ENCODE peak calls at places on chromosomes 3 and 15, in six cellular contexts. W, V, T, R, L and G are unnamed samples.

GRCh38 chr3:132981746-132982145 is 56.4 kb upstream of the TMEM108 start:
- DNase-seq in L (no peak), R (no peak), W (no peak), V (no peak), T (no peak), G (no peak)

GRCh38 chr3:194928183-194928736 is 242.6 kb downstream of the FAM43A start:
- DNase-seq in W (no peak), L (no peak), T (no peak), V (no peak), R (no peak), G (no peak)

GRCh38 chr3:4864503-4864902 is 114.7 kb upstream of the BHLHE40 start:
- DNase-seq in W (no peak), L (no peak), T (no peak), R (no peak), V (no peak), G (no peak)

GRCh38 chr3:49476563-49476962 is 6.5 kb downstream of the DAG1 start:
- DNase-seq in R (no peak), L (no peak), W (no peak), V (no peak), T (no peak), G (no peak)

GRCh38 chr15:80871801-80872327 is 92.7 kb downstream of the CEMIP start:
- DNase-seq in V (no peak), L (no peak), R (no peak), W (no peak), T (no peak), G (no peak)

GRCh38 chr3:169812844-169813677 is at the start of the genes LRRC34 and LRRIQ4:
- DNase-seq in W (peak; percentile 69), L (no peak), V (peak; percentile 49), R (peak; percentile 87), T (peak; percentile 54), G (peak; percentile 81)

GRCh38 chr3:190586631-190587000 is 72.7 kb downstream of the IL1RAP start:
- DNase-seq in L (peak; percentile 52), W (no peak), V (no peak), T (no peak), R (no peak), G (no peak)

GRCh38 chr3:128579927-128580326 is 70.7 kb downstream of the RPN1 start:
- DNase-seq in R (no peak), V (no peak), W (no peak), L (no peak), T (no peak), G (no peak)

GRCh38 chr15:80929225-80929624 is 60.4 kb downstream of the MESD start:
- DNase-seq in W (no peak), L (no peak), V (no peak), R (no peak), T (no peak), G (no peak)

GRCh38 chr3:30476373-30477082 is 129.9 kb upstream of the TGFBR2 start:
- DNase-seq in T (no peak), W (no peak), V (no peak), R (no peak), L (peak; percentile 28), G (no peak)

GRCh38 chr15:38853608-38854007 is 289.0 kb upstream of the RASGRP1 start:
- DNase-seq in V (no peak), R (no peak), T (no peak), L (peak; percentile 24), W (no peak), G (no peak)

GRCh38 chr3:144127700-144128099 is 156.1 kb downstream of the DIPK2A start:
- DNase-seq in R (no peak), L (no peak), W (no peak), V (no peak), T (no peak), G (no peak)

GRCh38 chr3:151037746-151038145 is 47.7 kb upstream of the MED12L start:
- DNase-seq in R (peak; percentile 62), L (peak; percentile 4), V (peak; percentile 72), T (peak; percentile 9), W (no peak), G (no peak)

GRCh38 chr3:48194446-48195071 is 6.3 kb upstream of the CDC25A start:
- DNase-seq in R (no peak), W (peak; percentile 74), T (peak; percentile 27), L (peak; percentile 48), V (peak; percentile 59), G (no peak)

GRCh38 chr3:49616491-49616941 is 57.6 kb upstream of the APEH start:
- DNase-seq in R (no peak), L (no peak), V (no peak), W (no peak), T (no peak), G (peak; percentile 63)

GRCh38 chr3:194749631-194750271 is 64.1 kb downstream of the FAM43A start:
- DNase-seq in W (no peak), T (no peak), L (no peak), V (no peak), R (no peak), G (no peak)

GRCh38 chr15:69758810-69759410 is 306.3 kb downstream of the RPLP1 start:
- DNase-seq in V (no peak), T (peak; percentile 16), R (no peak), W (peak; percentile 64), L (no peak), G (no peak)

GRCh38 chr3:3579658-3580057 is 219.6 kb upstream of the LRRN1 start:
- DNase-seq in L (no peak), R (no peak), V (no peak), T (no peak), W (no peak), G (no peak)

GRCh38 chr15:31499236-31499952 is 172.8 kb downstream of the KLF13 start:
- DNase-seq in T (no peak), R (no peak), W (no peak), L (no peak), V (no peak), G (no peak)

GRCh38 chr3:87313641-87314040 is 37.3 kb upstream of the POU1F1 start:
- DNase-seq in T (no peak), V (no peak), W (no peak), R (no peak), L (no peak), G (no peak)

GRCh38 chr15:70382762-70383458 is 285.2 kb upstream of the TLE3 start:
- DNase-seq in R (no peak), T (no peak), W (no peak), L (no peak), V (no peak), G (no peak)

DNA sequence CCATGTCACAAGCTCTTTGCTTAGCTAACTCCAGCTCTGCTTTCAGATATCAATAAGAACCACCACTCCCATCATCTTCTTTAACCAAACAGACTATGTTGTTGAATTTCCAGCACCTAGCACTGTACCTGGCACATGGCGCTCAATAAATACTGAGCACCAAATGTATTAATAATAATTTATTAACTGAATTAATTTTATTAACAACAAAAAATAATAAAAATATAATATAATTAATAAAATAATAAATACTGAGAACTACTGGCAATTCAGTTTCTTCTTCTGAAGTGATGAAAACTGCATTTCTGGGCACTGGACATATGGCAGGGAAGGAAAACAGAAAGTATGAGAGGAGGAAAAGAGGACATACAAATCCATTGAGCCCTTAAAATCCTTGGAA is 263.9 kb downstream of the ZMAT3 start:
- DNase-seq in W (no peak), V (no peak), R (no peak), T (no peak), L (no peak), G (no peak)
- H3K27me3 ChIP-seq in W (no peaks in the 10 kb centered on the region), V (no peaks in the 10 kb centered on the region), R (no peaks in the 10 kb centered on the region), T (no peaks in the 10 kb centered on the region), L (no peaks in the 10 kb centered on the region), G (no peaks in the 10 kb centered on the region)

DNA sequence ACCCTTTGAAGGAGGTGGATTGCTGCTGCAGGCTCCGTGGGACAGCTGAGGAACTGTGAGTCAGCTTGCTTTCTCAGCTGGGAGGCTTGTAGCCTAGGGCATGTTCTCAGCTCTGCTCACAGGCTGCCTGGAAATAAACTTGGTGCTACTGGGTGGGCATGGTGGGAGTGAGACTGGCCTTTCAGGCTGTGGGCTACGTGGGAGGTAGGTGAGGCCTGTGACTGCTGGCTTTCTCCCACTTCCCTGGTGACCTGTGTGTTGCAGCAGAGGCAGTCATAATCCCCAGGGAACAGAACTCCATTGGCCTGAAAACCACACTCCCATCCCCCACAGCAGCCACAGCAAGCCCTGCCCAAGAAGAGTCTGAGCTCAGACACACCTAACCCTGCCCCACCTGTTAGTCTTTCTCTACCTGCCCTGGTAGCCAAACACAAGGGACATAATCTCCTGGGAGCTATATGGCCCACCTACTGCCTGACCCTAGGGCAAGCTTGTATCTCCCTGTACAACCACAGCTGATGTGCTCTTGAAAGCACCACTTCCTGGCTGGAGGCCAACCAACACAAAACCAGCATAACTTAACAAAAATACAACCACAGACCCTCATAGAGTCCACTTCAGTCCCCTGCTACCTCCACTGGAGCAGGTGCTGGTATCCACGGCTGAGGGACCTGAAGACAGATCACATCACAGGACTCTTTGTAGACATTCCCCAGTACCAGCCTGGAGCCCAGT is 236.5 kb downstream of the SQOR start:
- DNase-seq in V (no peak), L (no peak), W (no peak), T (no peak), R (no peak), G (no peak)
- H3K9me3 ChIP-seq in V (no peaks in the 10 kb centered on the region), L (peaks cover 6% of the 10 kb centered on the region), W (no peaks in the 10 kb centered on the region), T (peaks cover 12% of the 10 kb centered on the region), R (no peaks in the 10 kb centered on the region), G (no peaks in the 10 kb centered on the region)

DNA sequence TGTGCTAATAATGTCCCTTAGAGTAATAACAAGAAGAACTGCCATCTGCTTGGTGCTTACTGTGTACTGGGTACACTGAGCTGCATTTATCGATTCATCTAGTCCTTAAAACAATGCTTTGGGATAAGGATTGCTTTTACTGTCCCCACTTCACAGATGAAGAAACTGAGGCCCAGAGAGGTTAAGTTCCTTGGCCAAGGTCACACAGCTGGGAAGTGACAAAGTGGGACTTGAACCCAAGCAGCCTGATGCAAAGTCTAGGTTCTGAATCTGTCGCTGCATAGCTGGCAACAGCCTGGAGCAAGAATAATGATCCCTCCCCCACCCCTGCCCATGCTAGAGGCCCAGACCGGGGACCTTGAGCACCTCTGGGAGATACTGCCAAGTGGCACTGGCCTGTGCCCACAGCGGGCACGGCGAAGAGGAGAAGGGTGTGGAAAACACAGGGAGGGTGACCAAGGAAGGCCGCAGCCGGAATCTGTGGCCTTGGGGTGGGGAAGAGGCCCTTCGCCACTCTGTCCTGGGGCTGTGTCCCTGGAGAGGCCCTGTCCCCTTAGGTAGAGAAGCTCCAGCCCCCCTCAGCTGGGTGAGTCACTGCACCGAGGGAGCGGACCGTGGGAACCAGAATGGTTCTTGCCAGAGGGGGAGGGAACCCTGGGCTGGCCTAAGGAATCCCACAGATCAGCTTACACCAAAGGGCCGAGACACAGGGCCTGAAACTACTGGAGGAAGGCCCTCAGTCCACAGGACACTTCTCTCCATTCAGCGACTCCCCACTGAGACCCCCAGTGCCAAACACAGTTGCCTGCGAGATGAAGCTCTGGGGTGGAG is 3.5 kb downstream of the PLXND1 start:
- DNase-seq in L (no peak), V (peak; percentile 79), R (peak; percentile 91), W (no peak), T (peak; percentile 88), G (peak; percentile 89)
- TF ChIP-seq POLR2A in L (no peak), V (no peak), R (no peak), W (no peak), T (no peak), G (no peak)

DNA sequence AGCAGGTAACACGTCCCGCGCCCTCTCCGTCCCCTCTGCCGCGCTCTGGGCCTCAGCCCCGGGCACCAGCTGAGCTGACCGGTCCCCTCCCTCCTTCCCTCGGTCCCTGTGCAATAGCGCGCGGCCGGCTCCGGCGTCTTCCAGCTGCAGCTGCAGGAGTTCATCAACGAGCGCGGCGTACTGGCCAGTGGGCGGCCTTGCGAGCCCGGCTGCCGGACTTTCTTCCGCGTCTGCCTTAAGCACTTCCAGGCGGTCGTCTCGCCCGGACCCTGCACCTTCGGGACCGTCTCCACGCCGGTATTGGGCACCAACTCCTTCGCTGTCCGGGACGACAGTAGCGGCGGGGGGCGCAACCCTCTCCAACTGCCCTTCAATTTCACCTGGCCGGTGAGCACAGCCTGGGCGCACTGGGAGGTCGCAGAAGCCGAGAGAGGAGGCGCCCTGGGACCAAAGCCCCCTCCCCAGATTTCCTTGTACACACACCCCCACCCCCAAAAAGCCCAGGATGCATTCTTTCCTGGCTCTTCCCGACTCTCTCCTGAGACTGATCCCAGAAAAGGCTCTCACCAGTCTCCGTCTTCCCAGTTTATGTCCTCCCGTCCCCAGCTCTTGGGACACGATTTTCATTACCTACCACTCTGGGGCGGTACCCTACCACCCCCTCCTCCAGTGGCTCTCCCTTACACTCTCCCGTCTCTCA is 740 bp downstream of the DLL4 start:
- DNase-seq in W (peak; percentile 63), V (peak; percentile 31), T (peak; percentile 57), R (no peak), L (no peak), G (no peak)
- H3K27me3 ChIP-seq in W (peaks cover 83% of the 10 kb centered on the region), V (peaks cover 4% of the 10 kb centered on the region), T (peaks cover 51% of the 10 kb centered on the region), R (peaks cover 66% of the 10 kb centered on the region), L (peaks cover 15% of the 10 kb centered on the region), G (peaks cover 75% of the 10 kb centered on the region)